ENCODE peak calls at places on chromosomes 6 and 20, in eight cellular contexts. L is endothelial cell of umbilical vein, H is GM12892, O is vagina, B is breast epithelium, T is HCT116, I is suprapubic skin, C is spleen. D is an unnamed sample.

GRCh38 chr20:58790440-58790839 is 60.3 kb downstream of the GNAS-AS1 start:
- DNase-seq in O (no peak), C (peak; percentile 62), B (no peak), L (no peak), I (no peak), T (no peak), H (no peak), D (no peak)

GRCh38 chr6:42938987-42939809 is 9.9 kb downstream of the CNPY3 start:
- DNase-seq in B (no peak), L (no peak), C (no peak), I (no peak), T (no peak), O (no peak), H (no peak), D (no peak)

GRCh38 chr6:131117866-131118265 is 17.4 kb upstream of the AKAP7 start:
- DNase-seq in T (no peak), H (no peak), L (no peak), I (no peak), O (no peak), C (no peak), B (no peak), D (no peak)

GRCh38 chr6:355809-356208 is 35.7 kb upstream of the IRF4 start:
- DNase-seq in C (no peak), T (no peak), O (no peak), L (no peak), I (no peak), B (peak; percentile 44), H (no peak), D (no peak)

GRCh38 chr6:159257846-159258245 is 88.6 kb downstream of the FNDC1 start:
- DNase-seq in C (no peak), O (no peak), L (no peak), B (no peak), H (no peak), T (no peak), I (no peak), D (no peak)

GRCh38 chr20:33788351-33789049 is 22.6 kb upstream of the CHMP4B start:
- DNase-seq in B (peak; percentile 67), L (no peak), T (no peak), O (no peak), I (no peak), H (no peak), C (no peak), D (no peak)

GRCh38 chr6:56771189-56771588 is 128.5 kb upstream of the DST start:
- DNase-seq in H (no peak), I (no peak), C (no peak), L (no peak), B (no peak), O (no peak), T (no peak), D (no peak)

GRCh38 chr6:38503940-38504682 is 135.6 kb downstream of the BTBD9 start:
- DNase-seq in I (no peak), T (no peak), B (no peak), O (no peak), H (no peak), L (no peak), C (no peak), D (no peak)

GRCh38 chr20:62771396-62772102 is 24.7 kb upstream of the MRGBP start:
- DNase-seq in C (peak; percentile 64), B (no peak), O (no peak), L (no peak), T (no peak), H (no peak), I (no peak), D (no peak)

GRCh38 chr6:118893095-118893881 is 664 bp upstream of the ASF1A start:
- DNase-seq in H (no peak), I (peak; percentile 61), C (no peak), T (no peak), L (peak; percentile 87), O (no peak), B (no peak), D (peak; percentile 21)

GRCh38 chr6:35371494-35372262 is 29.3 kb downstream of the PPARD start:
- DNase-seq in B (no peak), T (no peak), H (no peak), I (no peak), L (no peak), C (no peak), O (no peak), D (no peak)

GRCh38 chr6:157106487-157106886 is 216.8 kb downstream of the TMEM242 start:
- DNase-seq in T (peak; percentile 29), H (no peak), C (no peak), B (no peak), O (no peak), I (no peak), L (peak; percentile 40), D (no peak)

GRCh38 chr6:92181347-92181746 is 1238.0 kb downstream of the EPHA7 start:
- DNase-seq in B (no peak), H (no peak), T (no peak), I (no peak), O (no peak), L (peak; percentile 23), C (no peak), D (no peak)

GRCh38 chr6:43115365-43115764 is 39.3 kb downstream of the PTK7 start:
- DNase-seq in L (no peak), B (no peak), H (no peak), C (peak; percentile 15), I (no peak), O (no peak), T (no peak), D (no peak)

GRCh38 chr20:36760647-36761046 is 12.9 kb downstream of the DSN1 start:
- DNase-seq in H (no peak), B (no peak), I (no peak), C (no peak), T (no peak), O (no peak), L (no peak), D (no peak)

GRCh38 chr20:40467703-40468411 is 221.2 kb downstream of the MAFB start:
- DNase-seq in O (no peak), I (no peak), B (no peak), L (no peak), C (no peak), T (no peak), H (no peak), D (no peak)

GRCh38 chr6:41045664-41046063 is 3.4 kb downstream of the TSPO2 start:
- DNase-seq in O (no peak), C (no peak), L (no peak), H (no peak), B (no peak), T (no peak), I (no peak), D (no peak)

GRCh38 chr20:2713285-2713684 is 20.7 kb downstream of the EBF4 start:
- DNase-seq in L (no peak), B (no peak), C (no peak), O (peak; percentile 22), T (no peak), H (no peak), I (no peak), D (no peak)

GRCh38 chr6:52570291-52570700 is 6.6 kb downstream of the TRAM2 start:
- DNase-seq in I (peak; percentile 73), T (no peak), O (no peak), C (no peak), B (no peak), H (no peak), L (peak; percentile 36), D (no peak)

DNA sequence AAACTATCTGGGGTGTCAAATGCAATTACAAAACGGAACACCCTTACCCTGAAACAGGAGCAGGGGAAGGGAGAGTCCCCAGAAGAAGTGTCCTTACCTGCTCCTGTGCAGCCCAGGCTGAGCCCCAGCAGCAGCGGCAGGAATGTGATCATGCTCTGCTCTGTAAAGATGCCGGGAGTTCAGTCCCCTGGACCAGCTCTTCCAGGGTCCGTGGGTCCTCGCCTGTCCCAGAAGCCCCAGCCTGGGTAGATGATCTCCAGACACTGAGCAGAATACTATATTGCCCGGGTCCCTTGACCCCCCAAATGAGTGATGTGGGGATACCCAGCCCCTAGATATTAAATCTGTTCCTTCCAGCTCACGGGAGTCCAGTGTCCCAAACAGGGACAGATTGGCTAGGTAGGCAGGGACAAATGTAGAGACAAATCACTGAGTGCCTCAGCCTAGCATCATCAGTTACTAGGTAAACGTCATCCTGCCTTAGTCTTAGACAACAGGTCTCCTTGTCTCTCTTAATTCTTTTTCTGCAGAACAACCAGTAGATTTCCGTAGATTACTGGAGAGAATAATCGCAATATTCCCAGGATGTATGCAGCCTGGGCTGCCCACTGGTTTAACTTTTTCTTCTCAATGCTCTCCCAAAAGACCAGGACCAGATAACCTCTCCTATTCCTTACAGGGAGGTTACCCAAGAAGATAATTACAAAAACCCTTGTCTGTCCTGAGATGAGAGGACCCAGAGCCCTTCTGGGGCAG is at the start of gene HLA-DMB:
- DNase-seq in B (no peak), C (no peak), O (no peak), L (peak; percentile 88), T (peak; percentile 75), I (no peak), H (peak; percentile 36), D (peak; percentile 73)
- TF ChIP-seq POLR2AphosphoS5 in B (no peak), C (peak; percentile 81), O (peak; percentile 9), L (no peak), T (no peak), I (no peak), H (peak; percentile 88), D (peak; percentile 61)

GRCh38 chr6:150267686-150268561 is 100.9 kb upstream of the IYD start:
- DNase-seq in O (no peak), L (no peak), H (no peak), C (no peak), B (no peak), I (no peak), T (no peak), D (peak; percentile 68)
- TF ChIP-seq POLR2AphosphoS5 in O (no peak), L (no peak), H (no peak), C (no peak), B (no peak), I (no peak), T (no peak), D (peak; percentile 60)

DNA sequence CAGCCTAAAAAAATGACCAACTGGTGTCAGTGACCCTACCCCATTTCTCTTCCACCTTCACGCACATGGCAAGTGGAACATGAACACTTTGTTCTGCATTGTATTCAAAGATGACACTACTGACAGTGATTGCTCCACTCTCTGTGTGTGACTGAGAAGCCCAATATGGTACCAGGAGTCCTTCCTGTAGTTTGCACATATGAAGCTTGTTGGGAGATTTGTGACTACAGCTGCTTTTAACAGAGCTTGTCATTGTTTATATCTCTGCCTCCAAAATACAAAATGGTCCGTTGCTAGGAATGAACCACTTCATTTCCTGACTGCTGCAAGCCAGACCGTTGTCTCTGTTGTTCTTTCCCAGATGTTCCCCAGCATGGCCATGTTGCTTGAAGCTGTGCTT is 140.3 kb upstream of the TCF21 start:
- DNase-seq in O (no peak), C (no peak), L (no peak), B (no peak), T (no peak), H (no peak), I (no peak), D (no peak)
- TF ChIP-seq POLR2AphosphoS5 in O (no peak), C (no peak), L (no peak), B (no peak), T (no peak), H (no peak), I (no peak), D (no peak)

DNA sequence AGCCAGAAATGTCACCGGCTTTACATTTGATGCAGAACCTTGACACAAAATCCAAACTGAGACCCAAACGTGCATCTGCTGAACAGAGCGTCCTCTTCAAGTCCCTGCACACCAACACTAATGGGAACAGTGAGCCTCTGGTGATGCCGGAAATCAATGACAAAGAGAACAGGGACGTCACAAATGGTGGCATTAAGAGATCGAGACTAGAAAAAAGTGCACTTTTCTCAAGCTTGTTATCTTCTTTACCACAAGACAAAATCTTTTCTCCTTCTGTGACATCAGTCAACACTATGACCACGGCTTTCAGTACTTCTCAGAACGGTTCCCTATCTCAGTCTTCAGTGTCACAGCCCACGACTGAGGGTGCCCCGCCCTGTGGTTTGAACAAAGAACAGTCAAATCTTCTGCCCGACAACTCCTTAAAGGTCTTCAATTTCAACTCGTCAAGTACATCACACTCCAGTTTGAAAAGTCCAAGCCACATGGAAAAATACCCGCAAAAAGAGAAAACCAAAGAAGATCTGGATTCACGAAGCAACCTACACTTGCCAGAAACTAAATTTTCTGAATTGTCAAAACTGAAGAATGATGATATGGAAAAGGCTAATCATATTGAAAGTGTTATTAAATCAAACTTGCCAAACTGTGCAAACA is 108.5 kb downstream of the RTN4IP1 start:
- DNase-seq in O (no peak), I (no peak), L (no peak), H (no peak), B (no peak), T (no peak), C (peak; percentile 91), D (no peak)
- TF ChIP-seq POLR2AphosphoS5 in O (no peak), I (no peak), L (no peak), H (peak; percentile 68), B (no peak), T (no peak), C (no peak), D (peak; percentile 4)

D was measured in prostate gland.